ENCODE peak calls at places on chromosomes 4 and X, in ten cellular contexts. U, G, R, M, N, F, Y, X, H and L are unnamed samples.
A peak's percentile ranks its signal among the peaks of the same experiment; 100 is the strongest.

GRCh38 chr4:111475001-111475400 is 670.3 kb upstream of the FAM241A start:
- DNase-seq in M (no peak), R (no peak), U (no peak), N (peak; percentile 43), Y (no peak), H (no peak), X (no peak), F (no peak), G (no peak), L (no peak)

GRCh38 chrX:152847281-152847680 is 16.4 kb downstream of the NSDHL start:
- DNase-seq in H (no peak), F (no peak), Y (no peak), U (peak; percentile 63), M (no peak), N (no peak), G (no peak), R (no peak), X (no peak), L (no peak)

GRCh38 chr4:137359691-137360315 is 172.5 kb downstream of the PCDH18 start:
- DNase-seq in F (no peak), R (no peak), Y (no peak), N (peak; percentile 38), G (peak; percentile 48), U (no peak), H (no peak), X (no peak), M (peak; percentile 23), L (no peak)

GRCh38 chr4:119026662-119027444 is 108.8 kb upstream of the MYOZ2 start:
- DNase-seq in F (no peak), N (no peak), U (no peak), Y (no peak), G (no peak), X (no peak), M (no peak), H (peak; percentile 90), R (peak; percentile 28), L (no peak)

GRCh38 chr4:36196145-36196925 is 48.0 kb downstream of the ARAP2 start:
- DNase-seq in X (no peak), F (no peak), H (no peak), R (no peak), M (no peak), U (no peak), N (no peak), Y (no peak), G (no peak), L (no peak)

GRCh38 chrX:21943460-21944135 is 3.1 kb downstream of the SMS start:
- DNase-seq in R (peak; percentile 20), H (no peak), Y (no peak), X (no peak), U (no peak), M (peak; percentile 67), N (no peak), F (no peak), G (peak; percentile 87), L (no peak)

GRCh38 chr4:142095886-142096605 is 459.7 kb downstream of the IL15 start:
- DNase-seq in N (no peak), M (peak; percentile 82), X (no peak), R (peak; percentile 49), Y (no peak), U (no peak), F (no peak), H (peak; percentile 75), G (peak; percentile 96), L (no peak)

GRCh38 chr4:30867427-30867826 is 147.3 kb downstream of the PCDH7 start:
- DNase-seq in G (no peak), N (no peak), X (no peak), M (no peak), F (no peak), U (no peak), Y (no peak), R (no peak), H (peak; percentile 72), L (no peak)

GRCh38 chr4:62711575-62711974 is 1511.4 kb downstream of the ADGRL3 start:
- DNase-seq in N (no peak), Y (no peak), H (no peak), U (no peak), F (no peak), G (no peak), R (no peak), X (no peak), M (no peak), L (no peak)

GRCh38 chr4:62706423-62706822 is 1506.3 kb downstream of the ADGRL3 start:
- DNase-seq in M (no peak), N (no peak), X (no peak), U (no peak), R (no peak), G (no peak), H (no peak), F (no peak), Y (no peak), L (no peak)

DNA sequence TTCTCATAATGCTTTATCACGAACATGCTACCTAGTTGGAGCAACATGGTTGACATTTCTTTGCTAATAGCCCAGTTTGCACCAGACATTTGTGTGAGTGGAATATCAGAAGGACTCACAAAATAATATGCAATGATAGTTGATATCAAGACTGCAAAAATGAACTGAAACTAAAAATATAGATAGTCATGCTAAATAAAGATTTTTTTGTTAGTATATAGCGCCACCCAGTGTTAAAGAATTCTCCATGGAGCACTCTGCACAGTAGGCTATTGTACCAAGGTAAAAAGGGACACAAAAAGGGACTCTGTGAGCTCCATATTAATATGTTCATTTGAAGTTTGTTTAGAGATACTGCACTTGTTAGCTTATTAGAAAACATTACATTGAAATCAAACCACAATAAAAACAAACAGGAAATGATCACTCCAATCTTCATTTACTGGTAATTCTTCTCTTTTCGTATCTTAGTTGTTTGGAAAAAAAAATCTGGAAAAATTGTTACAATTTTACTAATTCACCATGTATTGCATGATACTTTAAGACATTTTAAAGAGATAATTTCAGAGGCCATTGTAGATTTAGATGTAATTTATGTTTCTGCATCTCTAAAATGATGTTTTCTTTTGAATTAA is 1509.6 kb downstream of the ADGRL3 start:
- DNase-seq in R (no peak), U (no peak), M (no peak), G (no peak), F (no peak), X (no peak), N (no peak), Y (no peak), H (no peak), L (peak; percentile 20)
- TF ChIP-seq CTCF in R (no peak), U (no peak), M (no peak), G (peak; percentile 57), F (peak; percentile 72), X (peak; percentile 40), N (peak; percentile 79), Y (no peak), H (no peak), L (peak; percentile 24)

GRCh38 chr4:18535948-18536347 is 514.4 kb upstream of the LCORL start:
- DNase-seq in H (no peak), G (no peak), U (no peak), R (no peak), N (no peak), Y (no peak), X (no peak), F (no peak), M (no peak), L (no peak)

GRCh38 chr4:18538121-18538520 is 516.6 kb upstream of the LCORL start:
- DNase-seq in X (no peak), U (no peak), Y (no peak), H (no peak), F (no peak), M (no peak), N (no peak), G (no peak), R (no peak), L (no peak)

GRCh38 chr4:18533262-18533775 is 511.8 kb upstream of the LCORL start:
- DNase-seq in H (no peak), F (no peak), N (no peak), G (no peak), X (no peak), U (no peak), R (no peak), M (no peak), Y (no peak), L (no peak)

GRCh38 chr4:18540349-18540748 is 518.8 kb upstream of the LCORL start:
- DNase-seq in M (no peak), H (no peak), U (no peak), F (no peak), G (no peak), R (no peak), Y (no peak), N (no peak), X (no peak), L (no peak)

DNA sequence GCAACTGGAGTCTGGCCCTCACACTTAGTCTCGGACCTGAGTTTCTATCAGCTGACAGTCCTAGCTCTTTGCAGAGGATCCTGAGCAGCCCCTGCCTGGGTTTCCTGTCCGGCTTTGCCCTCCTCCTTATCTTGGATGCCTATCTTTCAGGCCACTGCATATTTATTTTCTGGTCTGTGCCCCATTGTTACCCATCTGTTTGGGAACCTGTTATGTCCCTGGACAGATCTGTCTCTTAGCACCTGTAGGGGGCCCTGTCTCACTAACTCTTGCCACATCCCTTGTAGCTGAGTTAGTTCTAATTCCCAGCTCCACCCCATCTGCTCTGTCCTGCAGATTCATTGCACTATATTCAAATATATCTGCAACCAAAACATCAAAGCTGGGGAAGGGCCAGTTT is 514.9 kb upstream of the LCORL start:
- DNase-seq in M (no peak), Y (no peak), N (no peak), G (no peak), X (no peak), H (no peak), F (no peak), U (no peak), R (no peak), L (no peak)
- TF ChIP-seq CTCF in M (no peak), Y (no peak), N (no peak), G (no peak), X (no peak), H (no peak), F (no peak), U (no peak), R (no peak), L (no peak)

DNA sequence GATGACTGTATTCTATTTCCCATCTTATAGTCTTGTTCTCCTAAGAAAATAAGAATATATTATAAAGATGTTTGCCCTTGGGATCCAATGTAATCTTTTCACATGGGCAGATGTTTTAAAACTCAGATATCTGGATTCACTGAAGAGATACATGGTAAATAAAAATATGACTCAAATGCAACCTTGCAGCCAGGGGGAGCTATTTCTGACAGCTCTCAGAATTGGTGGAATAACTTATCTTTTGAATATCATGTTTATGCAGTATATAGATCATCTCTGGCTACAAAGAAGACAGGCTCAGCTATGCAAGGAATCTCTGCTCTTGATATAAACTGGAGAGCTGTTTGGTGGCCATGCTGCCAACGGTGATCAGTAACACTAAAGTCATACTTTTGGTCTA is 274.7 kb downstream of the GLUD2 start:
- DNase-seq in U (no peak), N (no peak), G (no peak), Y (no peak), H (no peak), X (no peak), M (no peak), F (no peak), R (no peak), L (no peak)
- TF ChIP-seq CTCF in U (no peak), N (peak; percentile 30), G (peak; percentile 59), Y (no peak), H (no peak), X (no peak), M (no peak), F (no peak), R (no peak), L (peak; percentile 11)

DNA sequence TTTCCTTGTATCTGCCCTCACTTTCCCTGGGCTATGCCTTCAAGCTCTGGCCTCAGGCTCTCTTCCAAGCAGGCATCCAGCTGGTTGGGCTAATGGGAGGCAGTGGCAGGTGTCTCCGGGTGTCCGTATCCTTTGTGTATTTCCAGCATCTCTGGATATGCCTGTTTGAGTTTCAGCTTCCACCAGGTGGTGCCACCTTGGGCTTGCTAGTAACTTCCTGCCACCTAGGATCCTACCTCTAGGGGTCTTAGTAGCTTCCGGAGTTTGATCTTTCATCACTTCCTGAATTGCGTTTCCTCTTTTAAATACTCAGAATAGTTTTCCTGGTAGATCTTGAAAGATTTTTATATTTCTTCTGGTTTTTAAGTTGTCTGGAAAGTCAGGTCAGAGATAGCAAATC is 23.2 kb upstream of the ANOS1 start:
- DNase-seq in X (no peak), N (no peak), F (no peak), G (no peak), H (no peak), M (no peak), Y (no peak), U (no peak), R (no peak), L (no peak)
- TF ChIP-seq CTCF in X (no peak), N (no peak), F (no peak), G (peak; percentile 44), H (no peak), M (no peak), Y (no peak), U (no peak), R (no peak), L (no peak)